ENCODE peak calls at places on chromosomes 2 and 18, in nine cellular contexts. V is aorta; C is mesendoderm; T is ovary; Q is CD8-positive, alpha-beta memory T cell; P is right atrium auricular region; D is Caco-2; B is endothelial cell of umbilical vein; I is mammary epithelial cell. R is an unnamed sample.
A peak's percentile ranks its signal among the peaks of the same experiment; 100 is the strongest.

GRCh38 chr2:216651370-216651881 is 18.2 kb downstream of the IGFBP2 start:
- DNase-seq in V (no peak), C (no peak), T (no peak), Q (no peak), P (no peak), D (no peak), B (peak; percentile 55), I (peak; percentile 52), R (no peak)

GRCh38 chr2:112547333-112547732 is 5.1 kb downstream of the POLR1B start:
- DNase-seq in V (no peak), C (no peak), T (no peak), Q (no peak), P (no peak), D (no peak), B (no peak), I (peak; percentile 18), R (no peak)

GRCh38 chr2:43218550-43219382 is 7.6 kb downstream of the ZFP36L2 start:
- DNase-seq in V (peak; percentile 83), C (peak; percentile 75), T (peak; percentile 63), Q (peak; percentile 92), P (no peak), D (peak; percentile 76), B (peak; percentile 53), I (peak; percentile 58), R (no peak)

GRCh38 chr2:109525836-109526235 is 87.9 kb downstream of the SEPTIN10 start:
- DNase-seq in V (no peak), C (no peak), T (peak; percentile 18), Q (no peak), P (no peak), D (no peak), B (no peak), I (no peak), R (no peak)

GRCh38 chr2:59974051-59974766 is 579.2 kb downstream of the BCL11A start:
- DNase-seq in V (no peak), C (no peak), T (no peak), Q (no peak), P (no peak), D (no peak), B (no peak), I (no peak), R (no peak)

GRCh38 chr18:63365909-63366269 is 1.1 kb downstream of the KDSR start:
- DNase-seq in V (no peak), C (no peak), T (no peak), Q (no peak), P (no peak), D (no peak), B (no peak), I (no peak), R (no peak)

GRCh38 chr2:118120001-118120400 is 31.7 kb downstream of the INSIG2 start:
- DNase-seq in V (no peak), C (no peak), T (no peak), Q (no peak), P (no peak), D (no peak), B (no peak), I (no peak), R (no peak)

GRCh38 chr18:62571037-62571436 is 48.2 kb downstream of the ZCCHC2 start:
- DNase-seq in V (no peak), C (no peak), T (no peak), Q (no peak), P (no peak), D (no peak), B (no peak), I (no peak), R (no peak)

GRCh38 chr2:138829326-138829725 is 49.1 kb upstream of the NXPH2 start:
- DNase-seq in V (no peak), C (peak; percentile 75), T (peak; percentile 31), Q (no peak), P (no peak), D (peak; percentile 73), B (peak; percentile 24), I (peak; percentile 5), R (peak; percentile 27)

GRCh38 chr18:57004366-57005121 is 142.3 kb upstream of the BOD1L2 start:
- DNase-seq in V (no peak), C (no peak), T (no peak), Q (no peak), P (no peak), D (no peak), B (peak; percentile 82), I (peak; percentile 56), R (no peak)

GRCh38 chr2:63865159-63865799 is 23.6 kb downstream of the UGP2 start:
- DNase-seq in V (no peak), C (no peak), T (no peak), Q (no peak), P (no peak), D (no peak), B (no peak), I (peak; percentile 78), R (no peak)

GRCh38 chr18:21449367-21450250 is 150.9 kb downstream of the ESCO1 start:
- DNase-seq in V (no peak), C (peak; percentile 21), T (no peak), Q (no peak), P (no peak), D (no peak), B (no peak), I (no peak), R (no peak)

GRCh38 chr18:32469691-32470131 is 971 bp downstream of the GAREM1 start:
- DNase-seq in V (no peak), C (peak; percentile 26), T (no peak), Q (no peak), P (no peak), D (no peak), B (no peak), I (peak; percentile 37), R (no peak)

GRCh38 chr2:121144111-121144510 is 140.9 kb downstream of the TFCP2L1 start:
- DNase-seq in V (no peak), C (no peak), T (no peak), Q (no peak), P (no peak), D (no peak), B (no peak), I (no peak), R (no peak)

GRCh38 chr2:195538937-195539336 is 118.1 kb upstream of the SLC39A10 start:
- DNase-seq in V (no peak), C (no peak), T (no peak), Q (no peak), P (no peak), D (no peak), B (no peak), I (no peak), R (no peak)

GRCh38 chr2:99140860-99141109 is 722 bp upstream of the C2orf15 start:
- DNase-seq in V (no peak), C (no peak), T (no peak), Q (no peak), P (no peak), D (no peak), B (no peak), I (no peak), R (no peak)

GRCh38 chr18:9631814-9632496 is 17.6 kb upstream of the PPP4R1 start:
- DNase-seq in V (no peak), C (peak; percentile 43), T (no peak), Q (no peak), P (no peak), D (no peak), B (peak; percentile 36), I (peak; percentile 73), R (no peak)

GRCh38 chr18:56662902-56663301 is 11.7 kb downstream of the WDR7 start:
- DNase-seq in V (no peak), C (no peak), T (no peak), Q (no peak), P (no peak), D (no peak), B (no peak), I (no peak), R (no peak)

GRCh38 chr2:112181571-112182290 is 43.5 kb downstream of the FBLN7 start:
- DNase-seq in V (no peak), C (peak; percentile 16), T (no peak), Q (peak; percentile 14), P (no peak), D (peak; percentile 51), B (no peak), I (no peak), R (peak; percentile 45)

GRCh38 chr2:33134086-33134763 is 187.5 kb downstream of the LTBP1 start:
- DNase-seq in V (peak; percentile 84), C (no peak), T (peak; percentile 65), Q (no peak), P (peak; percentile 89), D (no peak), B (peak; percentile 72), I (peak; percentile 96), R (no peak)

GRCh38 chr2:225400060-225400511 is 576 bp downstream of the NYAP2 start:
- DNase-seq in V (no peak), C (peak; percentile 80), T (peak; percentile 33), Q (no peak), P (no peak), D (no peak), B (peak; percentile 1), I (peak; percentile 46), R (peak; percentile 47)

GRCh38 chr18:56977284-56977683 is 169.6 kb upstream of the BOD1L2 start:
- DNase-seq in V (no peak), C (no peak), T (no peak), Q (no peak), P (no peak), D (no peak), B (no peak), I (no peak), R (no peak)

GRCh38 chr2:170822885-170823799 is 6.5 kb downstream of the GAD1 start:
- DNase-seq in V (peak; percentile 81), C (peak; percentile 59), T (no peak), Q (no peak), P (no peak), D (no peak), B (no peak), I (no peak), R (no peak)
- H3K4me3 ChIP-seq in V (peak overlapping the region; percentile 25), C (peak overlapping the region; percentile 10), T (peak overlapping the region; percentile 18), Q (no peak overlapping the region), P (peak overlapping the region; percentile 17), D (no peak overlapping the region), B (no peak overlapping the region), I (peak overlapping the region; percentile 13), R (peak overlapping the region; percentile 33)

GRCh38 chr18:25604909-25605247 is 252.9 kb upstream of the ZNF521 start:
- DNase-seq in V (no peak), C (no peak), T (no peak), Q (no peak), P (no peak), D (no peak), B (no peak), I (no peak), R (no peak)
- H3K36me3 ChIP-seq in V (no peaks in the 10 kb centered on the region), C (no peaks in the 10 kb centered on the region), T (no peaks in the 10 kb centered on the region), Q (no peaks in the 10 kb centered on the region), P (no peaks in the 10 kb centered on the region), D (no peaks in the 10 kb centered on the region), B (no peaks in the 10 kb centered on the region), I (no peaks in the 10 kb centered on the region), R (no peaks in the 10 kb centered on the region)

GRCh38 chr2:20650412-20650879 is 452 bp downstream of the HS1BP3 start:
- DNase-seq in V (peak; percentile 75), C (peak; percentile 57), T (no peak), Q (no peak), P (no peak), D (no peak), B (peak; percentile 22), I (peak; percentile 45), R (no peak)
- H3K4me3 ChIP-seq in V (peak overlapping the region; percentile 67), C (peak overlapping the region; percentile 38), T (peak overlapping the region; percentile 100), Q (peak overlapping the region; percentile 96), P (peak overlapping the region; percentile 78), D (peak overlapping the region; percentile 92), B (peak overlapping the region; percentile 75), I (peak overlapping the region; percentile 86), R (peak overlapping the region; percentile 57)

DNA sequence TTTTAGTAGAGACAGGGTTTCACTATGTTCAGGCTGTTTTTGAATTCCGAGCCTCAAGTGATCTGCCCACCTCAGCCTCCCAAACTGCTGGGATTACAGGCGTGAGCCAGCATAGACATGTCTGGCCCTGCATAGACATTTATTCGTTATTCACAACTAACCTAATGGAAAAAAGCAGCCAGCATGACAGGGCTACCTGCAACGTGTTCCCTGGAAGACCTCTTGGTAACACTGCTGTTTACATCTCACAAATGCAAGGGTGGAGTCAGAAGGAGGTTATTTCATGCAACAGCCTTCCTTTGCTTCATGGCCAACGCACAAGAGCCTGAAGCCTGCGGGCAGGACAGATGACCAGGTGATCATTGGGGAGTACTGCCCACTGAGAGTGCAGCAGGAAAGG is 9.2 kb downstream of the SERPINE2 start:
- DNase-seq in V (no peak), C (no peak), T (no peak), Q (no peak), P (no peak), D (no peak), B (no peak), I (peak; percentile 53), R (no peak)
- H3K36me3 ChIP-seq in V (no peaks in the 10 kb centered on the region), C (peaks cover 12% of the 10 kb centered on the region), T (no peaks in the 10 kb centered on the region), Q (no peaks in the 10 kb centered on the region), P (no peaks in the 10 kb centered on the region), D (no peaks in the 10 kb centered on the region), B (no peaks in the 10 kb centered on the region), I (peaks cover 6% of the 10 kb centered on the region), R (no peaks in the 10 kb centered on the region)

R was measured in iPS DF 6.9.